ENCODE peak calls at places on chromosomes 4 and X, in four cellular contexts. D is RKO; R is AG09319; Q is activated naive CD8-positive, alpha-beta T cell treated with anti-CD3 and anti-CD28 coated beads, Interleukin-2, amount 50 U/mL, for 24 hours. Z is an unnamed sample.

GRCh38 chrX:44992775-44993174 is 119.8 kb downstream of the KDM6A start:
- DNase-seq in R (no peak), Q (no peak), D (no peak), Z (no peak)

GRCh38 chr4:56640907-56641493 is 40.1 kb downstream of the HOPX start:
- DNase-seq in R (no peak), Q (no peak), D (no peak), Z (no peak)

GRCh38 chr4:92303621-92304027 is at the start of gene GRID2:
- DNase-seq in R (no peak), Q (no peak), D (no peak), Z (peak)

GRCh38 chr4:138030375-138030774 is 211.8 kb downstream of the SLC7A11 start:
- DNase-seq in D (no peak), Q (no peak), R (no peak), Z (no peak)

GRCh38 chr4:93042746-93043145 is 739.0 kb downstream of the GRID2 start:
- DNase-seq in R (no peak), D (no peak), Q (no peak), Z (no peak)

GRCh38 chr4:8831221-8832129 is 40.2 kb downstream of the HMX1 start:
- DNase-seq in D (no peak), Q (no peak), R (no peak), Z (no peak)

GRCh38 chr4:99763635-99764101 is 53.0 kb upstream of the DAPP1 start:
- DNase-seq in D (peak), R (peak), Q (no peak), Z (peak)

GRCh38 chr4:7153711-7154110 is 38.6 kb upstream of the SORCS2 start:
- DNase-seq in R (no peak), D (no peak), Q (no peak), Z (no peak)

GRCh38 chrX:122422547-122422946 is 761.5 kb upstream of the GRIA3 start:
- DNase-seq in R (no peak), Q (no peak), D (no peak), Z (no peak)

GRCh38 chrX:31036895-31037294 is 34.9 kb downstream of the FTHL17 start:
- DNase-seq in R (peak), D (peak), Q (peak), Z (peak)

GRCh38 chr4:113596396-113596795 is 165.1 kb downstream of the CAMK2D start:
- DNase-seq in Q (no peak), R (no peak), D (no peak), Z (no peak)

GRCh38 chr4:141121768-141122415 is 11.4 kb downstream of the RNF150 start:
- DNase-seq in R (no peak), Q (no peak), D (no peak), Z (no peak)

GRCh38 chrX:150018931-150019331 is 80.6 kb upstream of the EOLA2 start:
- DNase-seq in R (peak), D (no peak), Q (no peak), Z (no peak)

GRCh38 chr4:83504974-83505373 is 20.1 kb upstream of the ABRAXAS1 start:
- DNase-seq in D (no peak), R (no peak), Q (no peak), Z (no peak)

GRCh38 chr4:105283501-105283900 is 136.8 kb downstream of the TET2 start:
- DNase-seq in R (no peak), D (no peak), Q (no peak), Z (no peak)

GRCh38 chrX:630007-630921 is at the start of gene SHOX:
- DNase-seq in D (no peak), Q (no peak), R (peak), Z (no peak)

GRCh38 chrX:138954976-138955375 is 243.5 kb upstream of the FGF13 start:
- DNase-seq in Q (no peak), D (no peak), R (no peak), Z (no peak)

GRCh38 chrX:132490086-132490419 is 1.2 kb upstream of the MBNL3 start:
- DNase-seq in D (no peak), R (no peak), Q (no peak), Z (no peak)

Z was measured in ACHN.